ENCODE peak calls at places on chromosome 7, in eight cellular contexts. M, W, H, U, I, S, T and Q are unnamed samples.

GRCh38 chr7:40356312-40356711 is 221.5 kb downstream of the SUGCT start:
- DNase-seq in M (no peak), W (no peak), H (peak), U (no peak), I (no peak), S (no peak), T (no peak), Q (no peak)

GRCh38 chr7:139777304-139777890 is 401 bp downstream of the HIPK2 start:
- DNase-seq in M (peak), W (no peak), H (no peak), U (peak), I (peak), S (peak), T (peak), Q (no peak)

GRCh38 chr7:148262721-148263229 is 327.8 kb upstream of the C7orf33 start:
- DNase-seq in M (peak), W (peak), H (peak), U (peak), I (peak), S (peak), T (peak), Q (peak)

GRCh38 chr7:158245724-158246041 is 341.9 kb downstream of the PTPRN2 start:
- DNase-seq in M (no peak), W (no peak), H (no peak), U (no peak), I (no peak), S (peak), T (no peak), Q (no peak)

GRCh38 chr7:120740348-120740747 is 117.6 kb downstream of the TSPAN12 start:
- DNase-seq in M (no peak), W (no peak), H (peak), U (no peak), I (no peak), S (no peak), T (no peak), Q (no peak)

GRCh38 chr7:11343818-11344413 is 370.2 kb downstream of the PHF14 start:
- DNase-seq in M (no peak), W (peak), H (peak), U (no peak), I (no peak), S (no peak), T (peak), Q (peak)

GRCh38 chr7:146740039-146740438 is 623.4 kb downstream of the CNTNAP2 start:
- DNase-seq in M (no peak), W (no peak), H (no peak), U (no peak), I (no peak), S (no peak), T (no peak), Q (no peak)

GRCh38 chr7:71323726-71324125 is 191.8 kb downstream of the GALNT17 start:
- DNase-seq in M (no peak), W (no peak), H (no peak), U (no peak), I (no peak), S (no peak), T (no peak), Q (no peak)

GRCh38 chr7:115009139-115009538 is 87.2 kb downstream of the MDFIC start:
- DNase-seq in M (no peak), W (no peak), H (peak), U (no peak), I (no peak), S (no peak), T (no peak), Q (peak)

GRCh38 chr7:71633571-71634008 is 501.6 kb downstream of the GALNT17 start:
- DNase-seq in M (no peak), W (no peak), H (peak), U (no peak), I (no peak), S (no peak), T (peak), Q (peak)

DNA sequence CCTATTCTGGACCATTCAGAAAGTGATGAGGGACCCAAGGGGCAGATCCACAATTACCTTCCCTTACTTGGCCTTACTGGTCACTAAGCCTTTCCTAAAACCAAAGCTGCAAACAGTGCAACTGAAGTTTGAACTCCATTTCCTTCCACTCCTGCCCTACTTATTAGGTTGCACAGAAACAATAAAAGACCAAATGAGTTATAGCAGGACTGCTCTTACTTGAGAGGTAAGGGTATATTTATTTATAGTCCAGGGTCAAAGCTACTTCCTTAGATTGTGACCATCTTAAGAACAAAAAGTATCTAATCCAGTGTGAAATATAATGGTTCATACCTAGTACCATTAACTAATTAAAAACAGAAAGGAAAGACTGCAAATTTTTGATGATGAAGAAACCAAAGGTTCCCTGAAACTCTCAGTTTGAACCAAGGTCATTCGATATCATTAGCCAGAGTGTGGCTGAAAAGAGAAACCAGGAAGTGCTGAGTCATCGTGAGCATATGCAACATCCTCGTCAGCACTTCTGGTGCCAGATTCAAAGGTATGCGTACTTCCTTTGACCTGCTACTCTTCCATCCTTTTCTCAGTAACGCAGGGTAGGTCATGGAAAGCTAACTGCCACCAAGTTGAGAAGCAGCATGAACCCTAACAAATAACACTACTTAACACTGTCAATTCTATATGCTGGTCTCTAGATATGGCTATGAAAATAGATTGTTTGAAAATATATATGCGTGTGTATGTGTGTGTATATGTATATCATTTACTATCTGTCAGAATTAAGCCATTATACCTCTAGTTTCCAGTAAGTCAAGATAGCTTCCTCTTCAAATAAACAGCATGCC is 26.8 kb downstream of the CDK6 start:
- DNase-seq in M (no peak), W (peak), H (peak), U (peak), I (no peak), S (no peak), T (peak), Q (peak)
- H3K4me3 ChIP-seq in M (peak), W (no peak), H (no peak), U (no peak), I (no peak), S (no peak), T (no peak), Q (peak)

GRCh38 chr7:135798104-135798503 is 49.5 kb upstream of the FAM180A start:
- DNase-seq in M (no peak), W (no peak), H (no peak), U (no peak), I (no peak), S (no peak), T (no peak), Q (no peak)

GRCh38 chr7:135792866-135793265 is 44.3 kb upstream of the FAM180A start:
- DNase-seq in M (no peak), W (no peak), H (no peak), U (no peak), I (no peak), S (no peak), T (no peak), Q (no peak)

GRCh38 chr7:135792334-135792733 is 43.7 kb upstream of the FAM180A start:
- DNase-seq in M (no peak), W (no peak), H (no peak), U (no peak), I (no peak), S (no peak), T (no peak), Q (no peak)

GRCh38 chr7:135793841-135794240 is 45.2 kb upstream of the FAM180A start:
- DNase-seq in M (no peak), W (no peak), H (no peak), U (no peak), I (no peak), S (no peak), T (no peak), Q (no peak)

DNA sequence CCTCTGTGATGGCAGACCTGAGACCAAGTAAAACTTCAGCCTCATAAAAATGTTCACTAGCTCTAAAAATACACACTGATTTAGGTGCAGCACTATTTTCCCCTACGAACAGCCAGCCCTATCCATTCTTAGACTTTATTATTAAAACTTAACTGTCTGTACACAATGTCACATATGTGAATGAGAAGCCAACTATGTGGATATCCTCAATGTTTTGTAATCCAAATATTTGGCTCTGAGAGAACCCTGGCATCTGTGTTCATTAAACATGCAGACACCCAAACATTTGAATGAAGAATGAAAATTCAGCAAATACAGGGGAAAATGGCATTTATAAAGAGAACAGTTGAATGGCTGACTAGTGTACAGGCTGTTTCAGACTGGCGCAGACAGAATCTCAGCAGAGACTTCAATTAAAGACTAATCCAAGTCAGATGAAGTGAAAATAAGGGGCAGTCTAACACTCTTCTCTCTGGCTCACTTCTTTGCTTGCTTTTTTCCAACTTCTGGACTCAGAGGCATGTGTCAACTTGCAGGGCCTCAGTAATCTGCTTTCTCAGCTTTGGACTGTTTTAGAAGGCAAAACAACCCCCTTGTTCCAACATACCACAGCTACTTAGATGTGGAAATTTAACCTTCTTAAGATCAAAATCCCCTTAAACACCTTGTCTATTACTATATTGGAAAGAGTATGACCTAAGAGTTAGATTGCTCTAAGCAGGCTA is 47.4 kb upstream of the FAM180A start:
- DNase-seq in M (no peak), W (no peak), H (no peak), U (no peak), I (no peak), S (no peak), T (no peak), Q (no peak)
- TF ChIP-seq CTCF in M (no peak), W (no peak), H (no peak), U (no peak), I (no peak), S (no peak), T (no peak), Q (no peak)

DNA sequence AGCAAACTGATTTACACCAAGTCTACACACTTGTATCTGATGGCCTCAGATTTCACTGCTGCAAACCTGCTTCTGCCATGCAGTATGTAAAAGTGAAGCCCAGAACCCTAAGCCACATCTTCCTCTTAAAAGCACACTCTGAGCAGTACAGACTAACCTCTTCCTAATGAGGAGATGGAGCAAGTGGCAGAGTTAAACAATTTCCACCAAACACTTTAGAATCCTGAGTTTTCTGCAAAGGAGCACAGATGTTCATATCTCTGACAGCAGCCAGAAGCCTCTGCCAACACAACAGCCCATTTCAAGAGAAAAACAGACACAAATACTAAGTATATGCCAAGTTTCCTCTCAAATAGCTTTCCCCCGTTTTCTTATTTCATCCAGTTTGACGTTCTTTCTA is 27.7 kb downstream of the ELMO1 start:
- DNase-seq in M (no peak), W (no peak), H (no peak), U (no peak), I (no peak), S (no peak), T (no peak), Q (no peak)
- H3K4me3 ChIP-seq in M (no peak), W (no peak), H (no peak), U (no peak), I (no peak), S (no peak), T (no peak), Q (no peak)

GRCh38 chr7:55522268-55522902 is 49.9 kb downstream of the VOPP1 start:
- DNase-seq in M (no peak), W (no peak), H (no peak), U (no peak), I (no peak), S (no peak), T (no peak), Q (no peak)

GRCh38 chr7:55526770-55527169 is 45.5 kb downstream of the VOPP1 start:
- DNase-seq in M (no peak), W (no peak), H (no peak), U (no peak), I (peak), S (no peak), T (no peak), Q (no peak)

GRCh38 chr7:55523366-55523765 is 48.9 kb downstream of the VOPP1 start:
- DNase-seq in M (no peak), W (no peak), H (no peak), U (no peak), I (no peak), S (no peak), T (no peak), Q (no peak)

GRCh38 chr7:55526329-55526728 is 46.0 kb downstream of the VOPP1 start:
- DNase-seq in M (no peak), W (no peak), H (no peak), U (no peak), I (no peak), S (no peak), T (no peak), Q (no peak)

DNA sequence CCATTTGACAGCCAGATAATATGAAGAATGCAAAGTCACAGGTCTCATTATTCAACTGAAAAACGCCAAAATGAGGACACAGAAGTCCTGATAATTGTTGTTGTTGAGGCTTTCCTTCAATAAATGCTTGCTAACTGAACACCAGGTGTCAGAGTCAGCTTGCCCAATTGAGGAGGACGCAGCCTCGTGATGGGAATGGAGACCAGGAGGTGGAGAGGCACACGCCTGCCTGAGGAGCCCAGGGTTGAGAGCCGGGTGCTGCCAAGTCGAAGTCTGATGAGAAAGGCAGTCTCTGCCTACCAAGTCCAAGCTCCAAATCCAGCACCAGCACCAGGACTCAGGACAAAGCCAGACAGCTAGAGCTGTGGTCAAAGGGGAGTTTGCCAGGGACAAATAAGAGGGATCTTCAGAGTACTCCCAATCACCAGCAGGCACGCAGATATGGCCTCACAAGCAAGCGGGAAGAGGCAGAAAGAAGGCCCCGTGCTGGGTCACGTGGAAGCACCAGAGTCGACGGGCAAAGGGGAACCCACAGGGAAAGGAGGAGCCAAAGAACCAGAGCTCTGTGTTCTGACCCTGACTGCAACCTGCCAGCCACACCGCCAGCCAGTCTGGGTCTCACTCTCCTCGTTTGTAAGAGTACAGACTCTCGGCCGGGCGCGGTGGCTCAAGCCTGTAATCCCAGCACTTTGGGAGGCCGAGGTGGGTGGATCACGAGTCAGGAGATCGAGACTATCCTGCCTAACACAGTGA is 47.6 kb downstream of the VOPP1 start:
- DNase-seq in M (peak), W (no peak), H (no peak), U (no peak), I (no peak), S (no peak), T (no peak), Q (no peak)
- TF ChIP-seq CTCF in M (no peak), W (no peak), H (no peak), U (no peak), I (no peak), S (peak), T (no peak), Q (no peak)

GRCh38 chr7:32762894-32763293 is 128.7 kb downstream of the KBTBD2 start:
- DNase-seq in M (no peak), W (no peak), H (no peak), U (no peak), I (no peak), S (no peak), T (no peak), Q (no peak)

GRCh38 chr7:32762321-32762669 is 129.3 kb downstream of the KBTBD2 start:
- DNase-seq in M (no peak), W (no peak), H (no peak), U (no peak), I (no peak), S (no peak), T (no peak), Q (no peak)

GRCh38 chr7:32765185-32765584 is 126.4 kb downstream of the KBTBD2 start:
- DNase-seq in M (no peak), W (no peak), H (no peak), U (no peak), I (no peak), S (no peak), T (no peak), Q (no peak)

DNA sequence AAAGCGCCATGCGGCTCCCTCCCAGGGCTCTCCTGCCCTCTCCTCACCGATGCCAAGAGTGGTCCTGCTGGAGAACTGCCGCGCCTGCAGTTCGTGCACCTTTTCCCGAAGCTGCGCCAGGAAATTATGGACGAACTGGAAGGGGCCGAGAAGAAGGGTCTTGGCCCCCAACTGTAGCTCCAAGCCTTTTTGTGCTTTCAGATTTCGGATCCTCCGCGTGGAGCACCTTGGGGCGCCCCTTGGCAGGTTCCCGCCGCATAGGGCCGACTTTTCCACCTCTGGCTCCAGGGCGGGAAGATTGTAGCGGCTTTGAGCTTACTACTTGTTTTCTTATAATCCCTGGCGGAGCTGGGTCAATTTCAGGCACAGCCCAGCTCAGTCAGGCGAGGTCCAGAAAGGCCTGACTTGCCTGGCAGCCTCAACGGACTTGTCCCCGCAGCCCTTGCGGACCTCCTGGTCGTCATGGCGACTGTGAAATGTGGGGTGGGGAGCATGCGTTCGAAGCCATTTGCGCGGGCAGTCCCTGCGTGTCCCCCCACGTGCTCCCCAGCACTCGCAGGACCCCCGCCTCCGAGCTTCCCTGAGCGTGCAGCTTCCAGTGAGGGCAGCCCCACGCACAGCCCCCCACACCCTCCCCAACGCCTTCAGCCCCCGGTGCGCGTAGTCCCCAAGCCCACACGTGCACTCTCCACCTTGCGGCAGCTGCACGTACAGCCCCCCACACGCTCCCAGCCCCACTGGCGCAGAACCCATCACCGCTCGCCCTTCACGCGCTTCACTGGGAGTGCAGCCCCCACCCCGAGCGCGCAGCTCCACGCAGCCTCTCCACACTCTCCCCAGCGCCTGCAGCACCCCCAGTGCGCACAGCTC is 129.9 kb downstream of the KBTBD2 start:
- DNase-seq in M (no peak), W (no peak), H (no peak), U (no peak), I (no peak), S (no peak), T (no peak), Q (no peak)
- H3K4me3 ChIP-seq in M (peak), W (no peak), H (no peak), U (no peak), I (peak), S (no peak), T (no peak), Q (no peak)

GRCh38 chr7:31651800-31652326 is 35.2 kb upstream of the PPP1R17 start:
- DNase-seq in M (no peak), W (no peak), H (no peak), U (no peak), I (no peak), S (no peak), T (no peak), Q (no peak)

GRCh38 chr7:31651234-31651633 is 35.8 kb upstream of the PPP1R17 start:
- DNase-seq in M (no peak), W (no peak), H (no peak), U (no peak), I (no peak), S (no peak), T (no peak), Q (no peak)

GRCh38 chr7:31646969-31647368 is 40.0 kb upstream of the PPP1R17 start:
- DNase-seq in M (no peak), W (no peak), H (no peak), U (no peak), I (no peak), S (no peak), T (no peak), Q (no peak)

GRCh38 chr7:31642681-31643115 is 44.3 kb upstream of the PPP1R17 start:
- DNase-seq in M (no peak), W (no peak), H (no peak), U (no peak), I (no peak), S (no peak), T (no peak), Q (no peak)

GRCh38 chr7:31648288-31648687 is 38.7 kb upstream of the PPP1R17 start:
- DNase-seq in M (no peak), W (no peak), H (peak), U (no peak), I (no peak), S (no peak), T (no peak), Q (no peak)
- TF ChIP-seq CTCF in M (no peak), W (no peak), H (peak), U (no peak), I (peak), S (no peak), T (peak), Q (no peak)

GRCh38 chr7:24739306-24739705 is 18.0 kb downstream of the GSDME start:
- DNase-seq in M (no peak), W (no peak), H (no peak), U (no peak), I (no peak), S (no peak), T (no peak), Q (no peak)
- H3K4me3 ChIP-seq in M (no peak), W (no peak), H (no peak), U (no peak), I (no peak), S (no peak), T (no peak), Q (no peak)

DNA sequence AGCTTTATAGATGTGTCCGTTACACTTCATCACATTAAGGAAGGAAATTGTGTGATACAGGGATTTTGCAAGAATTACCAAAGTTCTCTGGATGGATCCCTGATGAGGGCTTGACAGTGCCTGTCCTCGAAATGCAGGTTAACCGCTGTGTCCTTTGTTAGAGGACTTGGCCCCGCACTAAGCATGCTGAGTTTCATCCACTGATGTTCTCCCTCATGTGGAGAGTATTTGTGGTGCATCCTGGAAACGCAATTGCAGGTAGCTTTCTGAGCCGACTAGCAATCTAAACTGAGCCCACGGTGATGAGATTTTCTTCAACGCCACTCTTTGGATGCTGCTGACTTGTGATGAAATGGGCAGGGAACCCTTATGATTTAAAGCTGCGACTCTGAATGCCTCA is 71.9 kb upstream of the STK17A start:
- DNase-seq in M (no peak), W (no peak), H (no peak), U (no peak), I (no peak), S (no peak), T (no peak), Q (no peak)
- TF ChIP-seq CTCF in M (no peak), W (peak), H (no peak), U (no peak), I (no peak), S (no peak), T (no peak), Q (no peak)